ENCODE peak calls at places on chromosomes 5 and 9, in nine cellular contexts. One of them, this sample, is unnamed.

GRCh38 chr9:92954078-92954861 is 6.9 kb downstream of the FGD3 start:
- DNase-seq in hepatocyte: no peak
- DNase-seq in heart right ventricle: no peak
- DNase-seq in WERI-Rb-1: no peak
- DNase-seq in brain microvascular endothelial cell: no peak
- DNase-seq in endodermal cell: no peak
- DNase-seq in CD4-positive, CD25-positive, alpha-beta regulatory T cell: peak
- DNase-seq in ovary: no peak
- DNase-seq in mammary epithelial cell: peak
- DNase-seq in this sample: no peak

GRCh38 chr5:173888473-173889135 is 455 bp downstream of the CPEB4 start:
- DNase-seq in mammary epithelial cell: no peak
- DNase-seq in brain microvascular endothelial cell: no peak
- DNase-seq in hepatocyte: no peak
- DNase-seq in CD4-positive, CD25-positive, alpha-beta regulatory T cell: no peak
- DNase-seq in endodermal cell: peak
- DNase-seq in ovary: peak
- DNase-seq in heart right ventricle: peak
- DNase-seq in WERI-Rb-1: peak
- DNase-seq in this sample: peak

GRCh38 chr9:35728041-35728971 is 3.7 kb downstream of the TLN1 start:
- DNase-seq in CD4-positive, CD25-positive, alpha-beta regulatory T cell: peak
- DNase-seq in hepatocyte: peak
- DNase-seq in brain microvascular endothelial cell: peak
- DNase-seq in heart right ventricle: peak
- DNase-seq in mammary epithelial cell: peak
- DNase-seq in ovary: peak
- DNase-seq in endodermal cell: peak
- DNase-seq in WERI-Rb-1: no peak
- DNase-seq in this sample: no peak

GRCh38 chr9:134412298-134412711 is 86.0 kb downstream of the RXRA start:
- DNase-seq in CD4-positive, CD25-positive, alpha-beta regulatory T cell: no peak
- DNase-seq in WERI-Rb-1: no peak
- DNase-seq in brain microvascular endothelial cell: no peak
- DNase-seq in hepatocyte: peak
- DNase-seq in endodermal cell: peak
- DNase-seq in ovary: no peak
- DNase-seq in mammary epithelial cell: peak
- DNase-seq in heart right ventricle: no peak
- DNase-seq in this sample: no peak

GRCh38 chr9:93826905-93827544 is 128.1 kb downstream of the BARX1 start:
- DNase-seq in heart right ventricle: no peak
- DNase-seq in endodermal cell: no peak
- DNase-seq in brain microvascular endothelial cell: no peak
- DNase-seq in hepatocyte: no peak
- DNase-seq in CD4-positive, CD25-positive, alpha-beta regulatory T cell: no peak
- DNase-seq in WERI-Rb-1: peak
- DNase-seq in ovary: no peak
- DNase-seq in mammary epithelial cell: no peak
- DNase-seq in this sample: no peak

GRCh38 chr9:4465910-4466309 is 24.4 kb upstream of the SLC1A1 start:
- DNase-seq in WERI-Rb-1: no peak
- DNase-seq in hepatocyte: no peak
- DNase-seq in brain microvascular endothelial cell: no peak
- DNase-seq in endodermal cell: no peak
- DNase-seq in heart right ventricle: no peak
- DNase-seq in ovary: no peak
- DNase-seq in CD4-positive, CD25-positive, alpha-beta regulatory T cell: peak
- DNase-seq in mammary epithelial cell: no peak
- DNase-seq in this sample: no peak

GRCh38 chr9:107351382-107352045 is 68.4 kb downstream of the RAD23B start:
- DNase-seq in WERI-Rb-1: no peak
- DNase-seq in hepatocyte: peak
- DNase-seq in brain microvascular endothelial cell: no peak
- DNase-seq in heart right ventricle: no peak
- DNase-seq in endodermal cell: peak
- DNase-seq in ovary: no peak
- DNase-seq in CD4-positive, CD25-positive, alpha-beta regulatory T cell: no peak
- DNase-seq in mammary epithelial cell: peak
- DNase-seq in this sample: no peak

GRCh38 chr5:141850183-141850768 is 27.9 kb downstream of the PCDH1 start:
- DNase-seq in hepatocyte: peak
- DNase-seq in endodermal cell: no peak
- DNase-seq in CD4-positive, CD25-positive, alpha-beta regulatory T cell: peak
- DNase-seq in WERI-Rb-1: peak
- DNase-seq in brain microvascular endothelial cell: peak
- DNase-seq in heart right ventricle: no peak
- DNase-seq in mammary epithelial cell: no peak
- DNase-seq in ovary: peak
- DNase-seq in this sample: no peak

GRCh38 chr5:172640822-172641358 is at the start of gene NEURL1B:
- DNase-seq in heart right ventricle: peak
- DNase-seq in hepatocyte: peak
- DNase-seq in endodermal cell: peak
- DNase-seq in CD4-positive, CD25-positive, alpha-beta regulatory T cell: peak
- DNase-seq in brain microvascular endothelial cell: no peak
- DNase-seq in WERI-Rb-1: peak
- DNase-seq in mammary epithelial cell: peak
- DNase-seq in ovary: peak
- DNase-seq in this sample: peak

GRCh38 chr5:172640139-172640538 is 924 bp upstream of the NEURL1B start:
- DNase-seq in endodermal cell: peak
- DNase-seq in hepatocyte: no peak
- DNase-seq in ovary: no peak
- DNase-seq in CD4-positive, CD25-positive, alpha-beta regulatory T cell: no peak
- DNase-seq in WERI-Rb-1: no peak
- DNase-seq in heart right ventricle: no peak
- DNase-seq in mammary epithelial cell: no peak
- DNase-seq in brain microvascular endothelial cell: no peak
- DNase-seq in this sample: no peak

GRCh38 chr5:172642046-172642409 is 965 bp downstream of the NEURL1B start:
- DNase-seq in brain microvascular endothelial cell: no peak
- DNase-seq in endodermal cell: no peak
- DNase-seq in hepatocyte: no peak
- DNase-seq in heart right ventricle: no peak
- DNase-seq in WERI-Rb-1: no peak
- DNase-seq in ovary: no peak
- DNase-seq in CD4-positive, CD25-positive, alpha-beta regulatory T cell: no peak
- DNase-seq in mammary epithelial cell: no peak
- DNase-seq in this sample: no peak

GRCh38 chr5:172642511-172642910 is 1.4 kb downstream of the NEURL1B start:
- DNase-seq in ovary: no peak
- DNase-seq in endodermal cell: no peak
- DNase-seq in WERI-Rb-1: no peak
- DNase-seq in heart right ventricle: no peak
- DNase-seq in mammary epithelial cell: no peak
- DNase-seq in hepatocyte: no peak
- DNase-seq in CD4-positive, CD25-positive, alpha-beta regulatory T cell: no peak
- DNase-seq in brain microvascular endothelial cell: no peak
- DNase-seq in this sample: no peak

GRCh38 chr5:172641359-172642045 is 439 bp downstream of the NEURL1B start:
- DNase-seq in ovary: peak
- DNase-seq in mammary epithelial cell: no peak
- DNase-seq in heart right ventricle: peak
- DNase-seq in hepatocyte: no peak
- DNase-seq in brain microvascular endothelial cell: no peak
- DNase-seq in endodermal cell: no peak
- DNase-seq in CD4-positive, CD25-positive, alpha-beta regulatory T cell: peak
- DNase-seq in WERI-Rb-1: peak
- DNase-seq in this sample: no peak
- H3K27ac ChIP-seq in ovary: peak
- H3K27ac ChIP-seq in mammary epithelial cell: no peak
- H3K27ac ChIP-seq in heart right ventricle: peak
- H3K27ac ChIP-seq in hepatocyte: no peak
- H3K27ac ChIP-seq in brain microvascular endothelial cell: no peak
- H3K27ac ChIP-seq in endodermal cell: peak
- H3K27ac ChIP-seq in CD4-positive, CD25-positive, alpha-beta regulatory T cell: no peak
- H3K27ac ChIP-seq in WERI-Rb-1: peak
- H3K27ac ChIP-seq in this sample: peak

GRCh38 chr5:172105811-172106210 is 82.2 kb downstream of the STK10 start:
- DNase-seq in CD4-positive, CD25-positive, alpha-beta regulatory T cell: no peak
- DNase-seq in heart right ventricle: no peak
- DNase-seq in WERI-Rb-1: no peak
- DNase-seq in hepatocyte: no peak
- DNase-seq in brain microvascular endothelial cell: no peak
- DNase-seq in mammary epithelial cell: no peak
- DNase-seq in endodermal cell: no peak
- DNase-seq in ovary: no peak
- DNase-seq in this sample: no peak

GRCh38 chr5:172104021-172104420 is 84.0 kb downstream of the STK10 start:
- DNase-seq in heart right ventricle: no peak
- DNase-seq in ovary: no peak
- DNase-seq in hepatocyte: no peak
- DNase-seq in WERI-Rb-1: no peak
- DNase-seq in brain microvascular endothelial cell: no peak
- DNase-seq in CD4-positive, CD25-positive, alpha-beta regulatory T cell: no peak
- DNase-seq in mammary epithelial cell: no peak
- DNase-seq in endodermal cell: no peak
- DNase-seq in this sample: no peak

GRCh38 chr5:172104801-172105701 is 83.0 kb downstream of the STK10 start:
- DNase-seq in endodermal cell: no peak
- DNase-seq in mammary epithelial cell: peak
- DNase-seq in WERI-Rb-1: no peak
- DNase-seq in brain microvascular endothelial cell: no peak
- DNase-seq in CD4-positive, CD25-positive, alpha-beta regulatory T cell: no peak
- DNase-seq in ovary: no peak
- DNase-seq in heart right ventricle: no peak
- DNase-seq in hepatocyte: no peak
- DNase-seq in this sample: no peak

GRCh38 chr5:172107606-172108005 is 80.4 kb downstream of the STK10 start:
- DNase-seq in mammary epithelial cell: peak
- DNase-seq in ovary: no peak
- DNase-seq in brain microvascular endothelial cell: peak
- DNase-seq in endodermal cell: no peak
- DNase-seq in WERI-Rb-1: no peak
- DNase-seq in heart right ventricle: no peak
- DNase-seq in hepatocyte: no peak
- DNase-seq in CD4-positive, CD25-positive, alpha-beta regulatory T cell: no peak
- DNase-seq in this sample: no peak

DNA sequence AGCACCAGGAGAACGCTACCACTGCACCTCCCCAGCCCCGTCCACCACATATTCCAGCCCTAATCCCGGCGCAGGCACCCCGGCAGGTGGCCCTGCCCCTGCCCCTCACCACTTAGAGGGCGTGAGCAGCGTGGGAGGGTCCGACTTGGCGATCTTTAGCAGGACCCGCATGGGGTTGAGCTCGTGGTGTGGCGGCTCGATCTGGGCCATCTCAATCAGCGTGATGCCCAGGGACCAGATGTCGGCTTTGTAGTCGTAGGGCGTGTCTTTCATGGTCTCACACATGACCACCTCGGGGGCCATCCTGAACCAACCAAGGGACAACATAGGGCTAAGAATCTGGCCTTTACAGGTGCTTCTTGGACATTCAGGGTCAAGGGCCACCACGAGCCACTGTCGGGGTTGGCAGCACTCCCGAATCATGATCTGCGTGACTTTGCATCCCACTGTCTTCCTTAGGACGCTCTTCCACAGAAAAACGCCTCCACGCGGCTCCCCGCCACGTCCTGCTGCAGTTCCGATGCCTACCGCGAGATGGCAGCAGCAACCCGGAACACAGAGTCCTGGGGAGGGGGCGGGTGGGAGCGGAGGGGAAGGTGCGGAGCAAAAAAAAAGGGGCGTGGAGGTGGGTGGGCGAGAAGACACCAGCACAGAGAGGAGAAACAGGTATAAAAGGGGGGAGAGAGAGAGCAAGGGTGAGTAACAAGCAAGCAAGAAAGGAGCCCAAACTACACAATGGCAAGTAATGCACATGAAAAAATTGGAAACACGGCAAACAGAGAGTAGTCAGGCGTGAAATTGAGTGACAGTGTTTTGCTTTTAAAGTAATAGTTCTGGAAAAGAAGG is 81.3 kb downstream of the STK10 start:
- DNase-seq in ovary: peak
- DNase-seq in brain microvascular endothelial cell: no peak
- DNase-seq in CD4-positive, CD25-positive, alpha-beta regulatory T cell: peak
- DNase-seq in heart right ventricle: peak
- DNase-seq in WERI-Rb-1: peak
- DNase-seq in hepatocyte: peak
- DNase-seq in mammary epithelial cell: no peak
- DNase-seq in endodermal cell: peak
- DNase-seq in this sample: peak
- H3K27ac ChIP-seq in ovary: no peak
- H3K27ac ChIP-seq in brain microvascular endothelial cell: peak
- H3K27ac ChIP-seq in CD4-positive, CD25-positive, alpha-beta regulatory T cell: peak
- H3K27ac ChIP-seq in heart right ventricle: no peak
- H3K27ac ChIP-seq in WERI-Rb-1: no peak
- H3K27ac ChIP-seq in hepatocyte: no peak
- H3K27ac ChIP-seq in mammary epithelial cell: peak
- H3K27ac ChIP-seq in endodermal cell: no peak
- H3K27ac ChIP-seq in this sample: no peak

GRCh38 chr5:160556886-160557285 is 135.2 kb downstream of the PTTG1 start:
- DNase-seq in brain microvascular endothelial cell: no peak
- DNase-seq in ovary: no peak
- DNase-seq in CD4-positive, CD25-positive, alpha-beta regulatory T cell: no peak
- DNase-seq in WERI-Rb-1: no peak
- DNase-seq in endodermal cell: no peak
- DNase-seq in mammary epithelial cell: peak
- DNase-seq in hepatocyte: no peak
- DNase-seq in heart right ventricle: no peak
- DNase-seq in this sample: no peak

GRCh38 chr5:160550075-160550474 is 128.4 kb downstream of the PTTG1 start:
- DNase-seq in brain microvascular endothelial cell: no peak
- DNase-seq in mammary epithelial cell: no peak
- DNase-seq in CD4-positive, CD25-positive, alpha-beta regulatory T cell: no peak
- DNase-seq in ovary: no peak
- DNase-seq in endodermal cell: no peak
- DNase-seq in heart right ventricle: no peak
- DNase-seq in hepatocyte: no peak
- DNase-seq in WERI-Rb-1: no peak
- DNase-seq in this sample: no peak

GRCh38 chr5:160555836-160556660 is 134.4 kb downstream of the PTTG1 start:
- DNase-seq in WERI-Rb-1: no peak
- DNase-seq in hepatocyte: no peak
- DNase-seq in heart right ventricle: no peak
- DNase-seq in brain microvascular endothelial cell: no peak
- DNase-seq in ovary: no peak
- DNase-seq in CD4-positive, CD25-positive, alpha-beta regulatory T cell: no peak
- DNase-seq in endodermal cell: peak
- DNase-seq in mammary epithelial cell: peak
- DNase-seq in this sample: no peak
- H3K27ac ChIP-seq in WERI-Rb-1: no peak
- H3K27ac ChIP-seq in hepatocyte: no peak
- H3K27ac ChIP-seq in heart right ventricle: no peak
- H3K27ac ChIP-seq in brain microvascular endothelial cell: no peak
- H3K27ac ChIP-seq in ovary: no peak
- H3K27ac ChIP-seq in CD4-positive, CD25-positive, alpha-beta regulatory T cell: no peak
- H3K27ac ChIP-seq in endodermal cell: no peak
- H3K27ac ChIP-seq in mammary epithelial cell: no peak
- H3K27ac ChIP-seq in this sample: no peak

DNA sequence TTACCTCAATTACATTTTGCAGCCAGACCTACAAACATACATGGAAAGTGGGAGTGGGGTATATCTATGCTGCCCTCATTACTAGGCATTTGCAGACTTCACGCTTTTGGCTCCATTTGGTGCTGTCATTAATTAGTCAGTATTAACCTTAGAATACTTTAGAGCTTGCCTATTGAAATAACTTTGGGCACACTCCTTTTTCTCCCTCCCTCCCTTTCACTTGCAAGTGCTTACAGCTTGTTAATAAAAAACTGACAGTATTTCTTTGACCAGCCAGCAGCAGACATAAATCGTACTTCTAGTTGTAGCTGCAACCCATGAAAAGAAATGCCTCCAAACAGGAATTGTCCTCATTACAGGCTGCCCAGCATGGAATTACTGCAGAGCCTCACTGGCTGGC is 667.4 kb upstream of the ZNF608 start:
- DNase-seq in endodermal cell: no peak
- DNase-seq in mammary epithelial cell: no peak
- DNase-seq in brain microvascular endothelial cell: no peak
- DNase-seq in heart right ventricle: no peak
- DNase-seq in CD4-positive, CD25-positive, alpha-beta regulatory T cell: no peak
- DNase-seq in ovary: no peak
- DNase-seq in WERI-Rb-1: peak
- DNase-seq in hepatocyte: no peak
- DNase-seq in this sample: no peak
- H3K27ac ChIP-seq in endodermal cell: peak
- H3K27ac ChIP-seq in mammary epithelial cell: no peak
- H3K27ac ChIP-seq in brain microvascular endothelial cell: no peak
- H3K27ac ChIP-seq in heart right ventricle: no peak
- H3K27ac ChIP-seq in CD4-positive, CD25-positive, alpha-beta regulatory T cell: no peak
- H3K27ac ChIP-seq in ovary: no peak
- H3K27ac ChIP-seq in WERI-Rb-1: peak
- H3K27ac ChIP-seq in hepatocyte: no peak
- H3K27ac ChIP-seq in this sample: no peak